ENCODE peak calls at places on chromosome 11, in seven cellular contexts. T, H, B, A, R, E and S are unnamed samples.

GRCh38 chr11:122706689-122707088 is 51.2 kb downstream of the UBASH3B start:
- DNase-seq in T (peak), H (no peak), B (no peak), A (no peak), R (no peak), E (no peak), S (no peak)

GRCh38 chr11:11895672-11896071 is 53.9 kb downstream of the USP47 start:
- DNase-seq in T (peak), H (no peak), B (no peak), A (no peak), R (no peak), E (peak), S (peak)

GRCh38 chr11:19201737-19202605 is at the start of gene CSRP3:
- DNase-seq in T (peak), H (no peak), B (no peak), A (no peak), R (no peak), E (no peak), S (no peak)

GRCh38 chr11:26583550-26583949 is 11.5 kb upstream of the MUC15 start:
- DNase-seq in T (no peak), H (no peak), B (no peak), A (no peak), R (no peak), E (peak), S (peak)

GRCh38 chr11:117641008-117641915 is 155.8 kb downstream of the DSCAML1 start:
- DNase-seq in T (no peak), H (no peak), B (no peak), A (no peak), R (no peak), E (no peak), S (no peak)

GRCh38 chr11:67700548-67701262 is 26.3 kb upstream of the ALDH3B2 start:
- DNase-seq in T (no peak), H (no peak), B (no peak), A (no peak), R (no peak), E (no peak), S (no peak)

GRCh38 chr11:115778928-115779650 is 274.9 kb upstream of the CADM1 start:
- DNase-seq in T (no peak), H (no peak), B (no peak), A (no peak), R (no peak), E (no peak), S (no peak)

GRCh38 chr11:112587664-112588063 is 327.0 kb upstream of the PLET1 start:
- DNase-seq in T (no peak), H (no peak), B (no peak), A (no peak), R (no peak), E (no peak), S (no peak)

GRCh38 chr11:79482800-79483199 is 42.0 kb upstream of the TENM4 start:
- DNase-seq in T (no peak), H (no peak), B (peak), A (no peak), R (no peak), E (no peak), S (no peak)